ENCODE peak calls at places on chromosomes 3 and 15, in nine cellular contexts. V is suprapubic skin, P is lower lobe of right lung, T is Calu3, I is progenitor cell of endocrine pancreas, D is cardiac muscle cell, F is B cell, L is neural crest cell, M is endodermal cell. R is an unnamed sample.

GRCh38 chr3:187952849-187953248 is 201.1 kb upstream of the LPP start:
- DNase-seq in D (no peak), P (no peak), V (no peak), M (peak; percentile 50), F (no peak), L (no peak), T (no peak), I (no peak), R (no peak)

GRCh38 chr3:112770026-112770626 is 76.5 kb downstream of the CD200R1L start:
- DNase-seq in I (no peak), P (no peak), T (peak; percentile 17), L (no peak), V (peak; percentile 66), D (no peak), M (peak; percentile 57), F (no peak), R (peak; percentile 63)

GRCh38 chr15:71333839-71334238 is 218.6 kb downstream of the THSD4 start:
- DNase-seq in D (no peak), L (no peak), M (no peak), F (no peak), I (no peak), P (no peak), T (no peak), V (no peak), R (no peak)

GRCh38 chr15:80512729-80513670 is 108.8 kb downstream of the ARNT2 start:
- DNase-seq in P (no peak), F (no peak), V (no peak), L (no peak), I (no peak), D (no peak), M (no peak), T (peak; percentile 41), R (no peak)

GRCh38 chr3:53820756-53821580 is 25.3 kb downstream of the CHDH start:
- DNase-seq in F (no peak), T (no peak), P (no peak), D (no peak), M (no peak), V (peak; percentile 49), I (no peak), L (no peak), R (no peak)

GRCh38 chr3:59424268-59425010 is 374.6 kb upstream of the CFAP20DC start:
- DNase-seq in M (no peak), I (no peak), D (no peak), V (no peak), P (no peak), F (peak; percentile 11), L (no peak), T (no peak), R (no peak)

GRCh38 chr15:90294601-90295269 is 29.3 kb downstream of the NGRN start:
- DNase-seq in D (no peak), V (no peak), P (no peak), I (no peak), F (no peak), M (peak; percentile 66), L (no peak), T (no peak), R (no peak)

GRCh38 chr3:190017575-190018288 is 103.0 kb downstream of the P3H2 start:
- DNase-seq in D (peak; percentile 36), I (no peak), V (no peak), L (no peak), P (no peak), F (no peak), M (peak; percentile 54), T (peak; percentile 61), R (no peak)

GRCh38 chr15:75523011-75523410 is 56.1 kb downstream of the PTPN9 start:
- DNase-seq in P (no peak), I (no peak), M (no peak), D (no peak), V (no peak), F (no peak), L (no peak), T (no peak), R (no peak)

GRCh38 chr3:47578691-47579632 is at the start of gene CSPG5:
- DNase-seq in T (peak; percentile 47), V (no peak), F (peak; percentile 60), D (peak; percentile 73), I (peak; percentile 30), L (peak; percentile 45), M (peak; percentile 78), P (peak; percentile 50), R (no peak)

GRCh38 chr15:56869573-56869972 is 48.9 kb upstream of the TCF12 start:
- DNase-seq in L (peak; percentile 26), M (peak; percentile 66), V (no peak), D (peak; percentile 33), T (peak; percentile 65), I (no peak), P (peak; percentile 51), F (peak; percentile 49), R (no peak)

GRCh38 chr15:70604671-70605070 is 158.7 kb downstream of the UACA start:
- DNase-seq in T (no peak), P (no peak), M (peak; percentile 75), D (peak; percentile 17), F (no peak), L (no peak), I (no peak), V (no peak), R (no peak)

DNA sequence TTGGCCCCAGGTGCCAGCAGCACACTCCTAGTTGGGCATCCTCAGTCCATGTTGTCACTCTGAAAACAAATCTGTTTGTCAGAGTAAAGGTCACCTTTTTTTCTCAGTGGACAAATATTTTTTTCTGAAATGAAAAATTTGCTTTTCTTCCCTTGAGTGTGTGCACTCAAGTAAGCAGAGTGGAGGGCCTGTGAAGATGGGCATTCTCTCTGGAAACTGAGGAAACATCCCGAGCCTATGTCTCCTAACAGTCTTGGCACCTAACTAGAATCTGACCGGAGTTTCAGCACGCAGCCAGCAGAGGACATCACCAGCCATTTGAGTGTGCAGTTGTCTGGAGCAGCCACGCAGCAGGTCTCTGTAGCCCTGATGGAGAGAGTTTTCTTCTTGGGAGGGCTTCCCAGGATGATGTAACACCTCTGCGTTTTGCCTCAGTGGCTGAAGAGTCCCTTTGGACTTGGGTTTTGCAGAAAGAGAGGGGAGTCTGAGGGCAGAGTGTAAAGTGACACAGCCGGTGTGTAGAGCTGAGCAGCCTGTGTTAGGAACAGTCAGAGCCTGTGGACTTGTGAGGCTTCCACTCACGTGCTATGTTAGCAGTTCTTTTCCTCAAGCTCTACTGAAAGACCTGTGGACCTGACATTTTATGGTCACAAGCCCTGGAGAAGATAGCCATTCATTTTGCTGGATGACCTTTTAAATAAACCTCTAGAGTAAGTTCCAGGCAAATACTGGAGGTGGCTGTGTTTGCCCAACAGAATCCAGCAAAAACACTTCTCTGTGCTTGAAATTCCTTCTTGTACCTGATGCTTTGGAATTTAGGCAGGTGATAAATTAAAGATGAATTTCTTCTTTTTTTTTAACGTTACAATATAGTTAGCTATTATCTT is 51.6 kb downstream of the ABHD2 start:
- DNase-seq in V (no peak), I (no peak), T (no peak), M (no peak), F (no peak), P (no peak), D (peak; percentile 20), L (no peak), R (no peak)
- TF ChIP-seq CTCF in V (no peak), I (no peak), T (no peak), M (peak; percentile 47), F (no peak), P (no peak), D (peak; percentile 33), L (peak; percentile 13), R (no peak)

GRCh38 chr3:121152573-121152972 is 244.6 kb downstream of the STXBP5L start:
- DNase-seq in I (no peak), M (peak; percentile 44), T (no peak), F (no peak), D (no peak), V (no peak), P (no peak), L (no peak), R (no peak)
- TF ChIP-seq CTCF in I (peak; percentile 40), M (peak; percentile 64), T (no peak), F (no peak), D (peak; percentile 19), V (no peak), P (no peak), L (peak; percentile 44), R (no peak)

GRCh38 chr3:37243811-37244748 is 69.7 kb upstream of the LRRFIP2 start:
- DNase-seq in M (peak; percentile 89), T (peak; percentile 75), L (peak; percentile 42), D (peak; percentile 91), F (peak; percentile 22), P (peak; percentile 88), I (peak; percentile 30), V (peak; percentile 96), R (peak; percentile 74)
- TF ChIP-seq CTCF in M (no peak), T (no peak), L (no peak), D (no peak), F (no peak), P (no peak), I (no peak), V (no peak), R (no peak)

GRCh38 chr3:100941451-100941850 is 51.8 kb downstream of the ABI3BP start:
- DNase-seq in D (no peak), P (no peak), T (no peak), I (no peak), L (no peak), F (no peak), V (no peak), M (no peak), R (no peak)

GRCh38 chr3:100941046-100941445 is 52.2 kb downstream of the ABI3BP start:
- DNase-seq in L (no peak), M (no peak), I (no peak), V (peak; percentile 65), D (no peak), F (no peak), T (no peak), P (no peak), R (no peak)

GRCh38 chr3:100932491-100932890 is 60.7 kb downstream of the ABI3BP start:
- DNase-seq in V (no peak), P (no peak), M (no peak), F (no peak), D (no peak), I (no peak), L (no peak), T (no peak), R (no peak)

GRCh38 chr3:100936931-100937330 is 56.3 kb downstream of the ABI3BP start:
- DNase-seq in T (no peak), P (no peak), D (no peak), M (no peak), I (no peak), F (no peak), V (no peak), L (no peak), R (no peak)
- TF ChIP-seq CTCF in T (no peak), P (no peak), D (no peak), M (no peak), I (no peak), F (no peak), V (no peak), L (no peak), R (no peak)

GRCh38 chr15:69082041-69082502 is 67.6 kb downstream of the NOX5 start:
- DNase-seq in D (no peak), M (no peak), T (no peak), P (no peak), V (no peak), I (no peak), F (no peak), L (no peak), R (no peak)
- TF ChIP-seq CTCF in D (no peak), M (no peak), T (no peak), P (no peak), V (no peak), I (no peak), F (no peak), L (no peak), R (no peak)